ENCODE peak calls at places on chromosome 22, in nine cellular contexts. L is transverse colon, X is tibial nerve, Q is IMR-90, I is A549, A is Peyer's patch, O is thoracic aorta, G is endodermal cell, R is fibroblast of lung. C is an unnamed sample.

GRCh38 chr22:28917747-28918543 is 34.6 kb downstream of the ZNRF3 start:
- DNase-seq in R (peak; percentile 70), Q (peak; percentile 31), O (no peak), X (no peak), I (peak; percentile 31), G (peak; percentile 70), L (peak; percentile 32), A (no peak), C (peak; percentile 86)

GRCh38 chr22:27349456-27349855 is 452.1 kb downstream of the MN1 start:
- DNase-seq in A (no peak), L (no peak), G (no peak), Q (peak; percentile 47), X (no peak), O (no peak), I (no peak), R (peak; percentile 88), C (no peak)

GRCh38 chr22:28922540-28923244 is 39.3 kb downstream of the ZNRF3 start:
- DNase-seq in Q (no peak), L (no peak), X (no peak), R (no peak), O (no peak), I (no peak), G (no peak), A (no peak), C (no peak)

GRCh38 chr22:30890689-30891442 is 77.7 kb downstream of the MORC2 start:
- DNase-seq in L (peak; percentile 41), G (peak; percentile 91), X (no peak), Q (peak; percentile 10), A (peak; percentile 68), R (peak; percentile 10), O (no peak), I (peak; percentile 36), C (peak; percentile 57)

GRCh38 chr22:43541462-43542407 is 129.9 kb downstream of the MPPED1 start:
- DNase-seq in A (peak; percentile 33), O (no peak), R (no peak), G (no peak), L (no peak), X (no peak), Q (no peak), I (no peak), C (peak; percentile 30)

GRCh38 chr22:34972498-34972897 is 93.5 kb upstream of the ISX start:
- DNase-seq in A (no peak), G (peak; percentile 83), O (no peak), L (no peak), I (no peak), R (peak; percentile 9), X (no peak), Q (no peak), C (peak; percentile 92)

GRCh38 chr22:44373234-44373633 is 60.5 kb upstream of the SHISAL1 start:
- DNase-seq in A (no peak), O (no peak), G (peak; percentile 7), X (no peak), Q (no peak), I (no peak), R (no peak), L (no peak), C (no peak)

GRCh38 chr22:43008509-43008908 is 6.4 kb downstream of the PACSIN2 start:
- DNase-seq in R (no peak), L (peak; percentile 75), O (no peak), X (no peak), A (no peak), I (no peak), G (no peak), Q (no peak), C (no peak)

GRCh38 chr22:46654927-46655595 is 34.9 kb downstream of the GRAMD4 start:
- DNase-seq in L (no peak), O (no peak), X (no peak), R (no peak), A (no peak), G (no peak), I (no peak), Q (no peak), C (no peak)

GRCh38 chr22:39960791-39961746 is 872 bp downstream of the TMA7B start:
- DNase-seq in L (peak; percentile 49), A (peak; percentile 78), O (no peak), I (no peak), Q (peak; percentile 98), G (no peak), R (peak; percentile 99), X (no peak), C (no peak)

GRCh38 chr22:46462726-46463371 is 74.6 kb downstream of the CELSR1 start:
- DNase-seq in A (no peak), X (no peak), I (peak; percentile 66), Q (peak; percentile 70), R (peak; percentile 90), L (no peak), O (no peak), G (no peak), C (no peak)

GRCh38 chr22:46640293-46640692 is 20.1 kb downstream of the GRAMD4 start:
- DNase-seq in L (no peak), R (no peak), O (no peak), G (no peak), X (no peak), I (no peak), A (no peak), Q (no peak), C (no peak)

GRCh38 chr22:26321469-26321913 is 107.6 kb upstream of the ASPHD2 start:
- DNase-seq in R (peak; percentile 87), L (no peak), Q (peak; percentile 45), I (peak; percentile 9), X (no peak), A (no peak), G (no peak), O (no peak), C (peak; percentile 70)

GRCh38 chr22:32469799-32470212 is 4.8 kb upstream of the FBXO7 start:
- DNase-seq in X (no peak), L (peak; percentile 10), Q (peak; percentile 84), O (no peak), G (no peak), A (no peak), I (peak; percentile 60), R (peak; percentile 67), C (peak; percentile 45)

GRCh38 chr22:30420401-30421178 is 5.0 kb upstream of the MTFP1 start:
- DNase-seq in A (no peak), I (peak; percentile 61), Q (peak; percentile 90), L (no peak), R (peak; percentile 96), G (no peak), O (no peak), X (no peak), C (no peak)

GRCh38 chr22:44567846-44568493 is 69.9 kb upstream of the RTL6 start:
- DNase-seq in Q (peak; percentile 39), A (peak; percentile 72), O (no peak), G (peak; percentile 85), L (peak; percentile 65), R (peak; percentile 15), I (peak; percentile 46), X (no peak), C (peak; percentile 59)

GRCh38 chr22:21738081-21738480 is 2.5 kb upstream of the YPEL1 start:
- DNase-seq in G (no peak), Q (no peak), L (no peak), R (no peak), X (no peak), I (no peak), O (no peak), A (no peak), C (no peak)
- H3K4me1 ChIP-seq in G (no peaks in the 10 kb centered on the region), Q (peaks cover 2% of the 10 kb centered on the region), L (peaks cover 4% of the 10 kb centered on the region), R (peaks cover 6% of the 10 kb centered on the region), X (peaks cover 12% of the 10 kb centered on the region), I (peaks cover 4% of the 10 kb centered on the region), O (peaks cover 12% of the 10 kb centered on the region), A (no peaks in the 10 kb centered on the region), C (peaks cover 2% of the 10 kb centered on the region)

GRCh38 chr22:19177164-19178064 is 1.1 kb downstream of the SLC25A1 start:
- DNase-seq in G (peak; percentile 54), A (no peak), I (no peak), O (no peak), R (no peak), Q (no peak), L (no peak), X (no peak), C (no peak)
- H3K4me1 ChIP-seq in G (peaks cover 4% of the 10 kb centered on the region), A (no peaks in the 10 kb centered on the region), I (peaks cover 49% of the 10 kb centered on the region), O (peaks cover 46% of the 10 kb centered on the region), R (peaks cover 29% of the 10 kb centered on the region), Q (peaks cover 29% of the 10 kb centered on the region), L (peaks cover 24% of the 10 kb centered on the region), X (peaks cover 21% of the 10 kb centered on the region), C (peaks cover 11% of the 10 kb centered on the region)

GRCh38 chr22:49789289-49790141 is 38.2 kb downstream of the BRD1 start:
- DNase-seq in A (peak; percentile 63), L (peak; percentile 31), X (peak; percentile 42), G (no peak), I (no peak), O (no peak), Q (peak; percentile 45), R (no peak), C (peak; percentile 12)

GRCh38 chr22:49788492-49788891 is 39.2 kb downstream of the BRD1 start:
- DNase-seq in L (peak; percentile 56), G (no peak), A (peak; percentile 66), Q (no peak), O (no peak), I (no peak), X (peak; percentile 54), R (no peak), C (no peak)

GRCh38 chr22:49785841-49786451 is 41.7 kb downstream of the BRD1 start:
- DNase-seq in R (no peak), L (no peak), A (no peak), O (no peak), Q (no peak), G (no peak), X (no peak), I (no peak), C (no peak)

GRCh38 chr22:49786976-49787843 is 40.5 kb downstream of the BRD1 start:
- DNase-seq in L (no peak), A (no peak), I (no peak), X (no peak), Q (no peak), O (no peak), G (no peak), R (no peak), C (no peak)

GRCh38 chr22:49787861-49788260 is 39.8 kb downstream of the BRD1 start:
- DNase-seq in X (no peak), R (no peak), L (no peak), I (no peak), G (no peak), O (no peak), A (no peak), Q (no peak), C (no peak)
- H3K4me1 ChIP-seq in X (peaks cover 36% of the 10 kb centered on the region), R (peaks cover 14% of the 10 kb centered on the region), L (peaks cover 33% of the 10 kb centered on the region), I (no peaks in the 10 kb centered on the region), G (no peaks in the 10 kb centered on the region), O (peaks cover 34% of the 10 kb centered on the region), A (peaks cover 4% of the 10 kb centered on the region), Q (peaks cover 14% of the 10 kb centered on the region), C (no peaks in the 10 kb centered on the region)

DNA sequence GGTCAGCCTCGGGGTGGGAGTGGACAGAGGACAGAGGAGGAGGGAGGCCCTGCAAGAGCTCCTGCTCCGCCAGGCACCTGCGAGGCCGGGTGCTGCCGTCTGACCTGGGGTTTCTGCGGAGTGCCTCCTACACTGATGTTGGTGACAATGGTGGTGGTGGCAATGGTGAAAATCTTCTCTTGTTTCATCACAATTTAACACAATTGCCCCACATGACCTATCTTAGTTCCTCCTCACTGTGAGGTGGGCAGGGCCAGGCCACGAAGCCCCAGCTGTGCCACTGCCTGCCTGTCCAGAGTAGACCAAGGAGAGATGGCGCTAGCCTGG is 10.0 kb downstream of the CSF2RB start:
- DNase-seq in L (no peak), O (no peak), G (peak; percentile 38), R (no peak), X (no peak), I (no peak), A (no peak), Q (no peak), C (no peak)
- H3K4me1 ChIP-seq in L (no peaks in the 10 kb centered on the region), O (no peaks in the 10 kb centered on the region), G (no peaks in the 10 kb centered on the region), R (no peaks in the 10 kb centered on the region), X (no peaks in the 10 kb centered on the region), I (no peaks in the 10 kb centered on the region), A (no peaks in the 10 kb centered on the region), Q (no peaks in the 10 kb centered on the region), C (no peaks in the 10 kb centered on the region)